ENCODE peak calls at places on chromosomes 12 and 14, in eight cellular contexts. One of them, this sample, is unnamed.

GRCh38 chr14:93136009-93136408 is 20.3 kb upstream of the ITPK1 start:
- DNase-seq in brain microvascular endothelial cell: no peak
- DNase-seq in right atrium auricular region: no peak
- DNase-seq in heart right ventricle: no peak
- DNase-seq in tibial nerve: no peak
- DNase-seq in fibroblast of lung: no peak
- DNase-seq in psoas muscle: peak
- DNase-seq in right lobe of liver: peak
- DNase-seq in this sample: no peak

GRCh38 chr14:99725774-99726537 is 41.9 kb downstream of the CYP46A1 start:
- DNase-seq in tibial nerve: no peak
- DNase-seq in right atrium auricular region: peak
- DNase-seq in heart right ventricle: no peak
- DNase-seq in psoas muscle: no peak
- DNase-seq in brain microvascular endothelial cell: no peak
- DNase-seq in right lobe of liver: peak
- DNase-seq in fibroblast of lung: no peak
- DNase-seq in this sample: no peak

GRCh38 chr12:4562034-4562657 is at the start of gene DYRK4:
- DNase-seq in heart right ventricle: peak
- DNase-seq in psoas muscle: peak
- DNase-seq in right atrium auricular region: peak
- DNase-seq in brain microvascular endothelial cell: peak
- DNase-seq in right lobe of liver: peak
- DNase-seq in fibroblast of lung: peak
- DNase-seq in tibial nerve: peak
- DNase-seq in this sample: peak

GRCh38 chr12:57751788-57752667 is at the start of gene CDK4:
- DNase-seq in tibial nerve: peak
- DNase-seq in right atrium auricular region: peak
- DNase-seq in right lobe of liver: peak
- DNase-seq in heart right ventricle: peak
- DNase-seq in psoas muscle: peak
- DNase-seq in fibroblast of lung: peak
- DNase-seq in brain microvascular endothelial cell: peak
- DNase-seq in this sample: peak

GRCh38 chr12:111038075-111038474 is 117.7 kb upstream of the MYL2 start:
- DNase-seq in right atrium auricular region: no peak
- DNase-seq in psoas muscle: no peak
- DNase-seq in tibial nerve: no peak
- DNase-seq in fibroblast of lung: no peak
- DNase-seq in right lobe of liver: no peak
- DNase-seq in brain microvascular endothelial cell: no peak
- DNase-seq in heart right ventricle: no peak
- DNase-seq in this sample: no peak

GRCh38 chr12:54258286-54258685 is 21.6 kb downstream of the CBX5 start:
- DNase-seq in brain microvascular endothelial cell: peak
- DNase-seq in psoas muscle: no peak
- DNase-seq in right atrium auricular region: no peak
- DNase-seq in fibroblast of lung: peak
- DNase-seq in heart right ventricle: no peak
- DNase-seq in right lobe of liver: no peak
- DNase-seq in tibial nerve: no peak
- DNase-seq in this sample: no peak

GRCh38 chr12:54341901-54342300 is 17.0 kb downstream of the COPZ1 start:
- DNase-seq in fibroblast of lung: no peak
- DNase-seq in psoas muscle: no peak
- DNase-seq in heart right ventricle: no peak
- DNase-seq in right lobe of liver: no peak
- DNase-seq in right atrium auricular region: no peak
- DNase-seq in brain microvascular endothelial cell: no peak
- DNase-seq in tibial nerve: no peak
- DNase-seq in this sample: no peak

GRCh38 chr12:122079038-122079531 is 529 bp downstream of the MLXIP start:
- DNase-seq in tibial nerve: no peak
- DNase-seq in fibroblast of lung: no peak
- DNase-seq in right lobe of liver: peak
- DNase-seq in heart right ventricle: no peak
- DNase-seq in right atrium auricular region: no peak
- DNase-seq in brain microvascular endothelial cell: no peak
- DNase-seq in psoas muscle: peak
- DNase-seq in this sample: no peak

GRCh38 chr12:49301759-49302158 is 6.8 kb downstream of the PRPH start:
- DNase-seq in heart right ventricle: no peak
- DNase-seq in tibial nerve: no peak
- DNase-seq in psoas muscle: no peak
- DNase-seq in brain microvascular endothelial cell: no peak
- DNase-seq in right lobe of liver: no peak
- DNase-seq in right atrium auricular region: no peak
- DNase-seq in fibroblast of lung: no peak
- DNase-seq in this sample: no peak

GRCh38 chr12:122067548-122067947 is 11.0 kb upstream of the MLXIP start:
- DNase-seq in brain microvascular endothelial cell: no peak
- DNase-seq in tibial nerve: no peak
- DNase-seq in right lobe of liver: no peak
- DNase-seq in psoas muscle: no peak
- DNase-seq in heart right ventricle: no peak
- DNase-seq in fibroblast of lung: no peak
- DNase-seq in right atrium auricular region: no peak
- DNase-seq in this sample: no peak

GRCh38 chr14:28772613-28773012 is 6.0 kb downstream of the FOXG1 start:
- DNase-seq in heart right ventricle: no peak
- DNase-seq in right atrium auricular region: no peak
- DNase-seq in brain microvascular endothelial cell: no peak
- DNase-seq in right lobe of liver: no peak
- DNase-seq in tibial nerve: no peak
- DNase-seq in psoas muscle: no peak
- DNase-seq in fibroblast of lung: peak
- DNase-seq in this sample: no peak

GRCh38 chr14:54329082-54329695 is 67.6 kb upstream of the CDKN3 start:
- DNase-seq in tibial nerve: peak
- DNase-seq in psoas muscle: no peak
- DNase-seq in right atrium auricular region: peak
- DNase-seq in fibroblast of lung: peak
- DNase-seq in right lobe of liver: peak
- DNase-seq in heart right ventricle: no peak
- DNase-seq in brain microvascular endothelial cell: peak
- DNase-seq in this sample: peak

GRCh38 chr14:70882771-70883492 is 24.3 kb upstream of the PCNX1 start:
- DNase-seq in psoas muscle: no peak
- DNase-seq in fibroblast of lung: peak
- DNase-seq in right lobe of liver: no peak
- DNase-seq in right atrium auricular region: no peak
- DNase-seq in heart right ventricle: no peak
- DNase-seq in tibial nerve: no peak
- DNase-seq in brain microvascular endothelial cell: peak
- DNase-seq in this sample: no peak

GRCh38 chr12:7042847-7043246 is 17.7 kb upstream of the C1S start:
- DNase-seq in right lobe of liver: no peak
- DNase-seq in tibial nerve: no peak
- DNase-seq in fibroblast of lung: peak
- DNase-seq in brain microvascular endothelial cell: peak
- DNase-seq in psoas muscle: no peak
- DNase-seq in right atrium auricular region: no peak
- DNase-seq in heart right ventricle: no peak
- DNase-seq in this sample: no peak

GRCh38 chr12:104215638-104216297 is at the start of gene TXNRD1:
- DNase-seq in right lobe of liver: peak
- DNase-seq in psoas muscle: peak
- DNase-seq in tibial nerve: peak
- DNase-seq in brain microvascular endothelial cell: peak
- DNase-seq in heart right ventricle: peak
- DNase-seq in right atrium auricular region: peak
- DNase-seq in fibroblast of lung: peak
- DNase-seq in this sample: peak

GRCh38 chr12:67921286-67921685 is 68.0 kb upstream of the IFNG-AS1 start:
- DNase-seq in brain microvascular endothelial cell: no peak
- DNase-seq in psoas muscle: no peak
- DNase-seq in fibroblast of lung: peak
- DNase-seq in heart right ventricle: no peak
- DNase-seq in tibial nerve: no peak
- DNase-seq in right atrium auricular region: no peak
- DNase-seq in right lobe of liver: no peak
- DNase-seq in this sample: no peak

GRCh38 chr14:92482621-92483319 is 30.8 kb upstream of the RIN3 start:
- DNase-seq in psoas muscle: no peak
- DNase-seq in fibroblast of lung: no peak
- DNase-seq in tibial nerve: no peak
- DNase-seq in right lobe of liver: peak
- DNase-seq in right atrium auricular region: peak
- DNase-seq in brain microvascular endothelial cell: no peak
- DNase-seq in heart right ventricle: no peak
- DNase-seq in this sample: no peak

GRCh38 chr12:124044809-124045321 is 71.8 kb downstream of the ZNF664 start:
- DNase-seq in tibial nerve: no peak
- DNase-seq in right lobe of liver: no peak
- DNase-seq in psoas muscle: no peak
- DNase-seq in fibroblast of lung: no peak
- DNase-seq in heart right ventricle: no peak
- DNase-seq in brain microvascular endothelial cell: no peak
- DNase-seq in right atrium auricular region: no peak
- DNase-seq in this sample: no peak

GRCh38 chr12:74539261-74539660 is 1.6 kb downstream of the ATXN7L3B start:
- DNase-seq in fibroblast of lung: peak
- DNase-seq in brain microvascular endothelial cell: no peak
- DNase-seq in right atrium auricular region: no peak
- DNase-seq in tibial nerve: no peak
- DNase-seq in psoas muscle: no peak
- DNase-seq in right lobe of liver: no peak
- DNase-seq in heart right ventricle: no peak
- DNase-seq in this sample: no peak

GRCh38 chr14:104307246-104307626 is 168.8 kb downstream of the KIF26A start:
- DNase-seq in brain microvascular endothelial cell: no peak
- DNase-seq in heart right ventricle: no peak
- DNase-seq in right lobe of liver: no peak
- DNase-seq in fibroblast of lung: no peak
- DNase-seq in right atrium auricular region: no peak
- DNase-seq in tibial nerve: no peak
- DNase-seq in psoas muscle: no peak
- DNase-seq in this sample: no peak

DNA sequence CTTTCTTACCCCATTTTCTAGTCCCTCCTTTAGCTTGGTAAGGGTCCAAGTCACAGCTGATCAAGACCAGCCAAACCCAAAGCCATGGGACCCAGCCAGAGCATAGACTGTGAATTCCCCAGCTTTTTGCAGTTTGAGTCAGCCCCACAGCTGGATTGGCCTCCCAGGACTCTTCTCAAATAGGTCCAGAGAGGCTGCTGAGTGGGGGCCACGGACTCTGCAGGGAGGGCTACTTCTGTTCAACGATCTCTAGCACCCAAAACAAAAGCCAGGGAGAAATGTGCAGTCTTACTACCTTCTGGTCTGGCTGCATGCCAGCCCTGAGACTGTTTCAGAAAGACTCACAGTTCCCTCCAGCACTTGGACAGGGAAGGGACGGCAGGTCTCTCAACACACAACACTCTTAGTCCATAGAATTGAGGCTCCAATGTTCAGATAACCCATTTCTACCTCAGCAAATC is 1.6 kb downstream of the VDR start:
- DNase-seq in right atrium auricular region: no peak
- DNase-seq in psoas muscle: no peak
- DNase-seq in tibial nerve: no peak
- DNase-seq in brain microvascular endothelial cell: peak
- DNase-seq in fibroblast of lung: peak
- DNase-seq in heart right ventricle: no peak
- DNase-seq in right lobe of liver: no peak
- DNase-seq in this sample: no peak
- H3K4me3 ChIP-seq in right atrium auricular region: no peak
- H3K4me3 ChIP-seq in psoas muscle: peak
- H3K4me3 ChIP-seq in tibial nerve: peak
- H3K4me3 ChIP-seq in brain microvascular endothelial cell: peak
- H3K4me3 ChIP-seq in fibroblast of lung: peak
- H3K4me3 ChIP-seq in heart right ventricle: no peak
- H3K4me3 ChIP-seq in right lobe of liver: no peak
- H3K4me3 ChIP-seq in this sample: no peak

GRCh38 chr12:16118586-16118985 is 158.9 kb downstream of the SLC15A5 start:
- DNase-seq in psoas muscle: no peak
- DNase-seq in brain microvascular endothelial cell: no peak
- DNase-seq in fibroblast of lung: peak
- DNase-seq in right lobe of liver: no peak
- DNase-seq in heart right ventricle: no peak
- DNase-seq in right atrium auricular region: no peak
- DNase-seq in tibial nerve: no peak
- DNase-seq in this sample: no peak
- TF ChIP-seq CTCF in psoas muscle: no peak
- TF ChIP-seq CTCF in brain microvascular endothelial cell: no peak
- TF ChIP-seq CTCF in fibroblast of lung: no peak
- TF ChIP-seq CTCF in right lobe of liver: no peak
- TF ChIP-seq CTCF in heart right ventricle: no peak
- TF ChIP-seq CTCF in right atrium auricular region: no peak
- TF ChIP-seq CTCF in tibial nerve: no peak
- TF ChIP-seq CTCF in this sample: no peak

GRCh38 chr12:51821423-51822260 is 26.9 kb downstream of the FIGNL2 start:
- DNase-seq in heart right ventricle: peak
- DNase-seq in fibroblast of lung: no peak
- DNase-seq in right atrium auricular region: no peak
- DNase-seq in right lobe of liver: no peak
- DNase-seq in psoas muscle: no peak
- DNase-seq in tibial nerve: no peak
- DNase-seq in brain microvascular endothelial cell: no peak
- DNase-seq in this sample: no peak
- H3K4me3 ChIP-seq in heart right ventricle: peak
- H3K4me3 ChIP-seq in fibroblast of lung: peak
- H3K4me3 ChIP-seq in right atrium auricular region: peak
- H3K4me3 ChIP-seq in right lobe of liver: peak
- H3K4me3 ChIP-seq in psoas muscle: peak
- H3K4me3 ChIP-seq in tibial nerve: peak
- H3K4me3 ChIP-seq in brain microvascular endothelial cell: peak
- H3K4me3 ChIP-seq in this sample: no peak

GRCh38 chr14:71890541-71890940 is 41.7 kb upstream of the RGS6 start:
- DNase-seq in psoas muscle: no peak
- DNase-seq in right lobe of liver: no peak
- DNase-seq in fibroblast of lung: no peak
- DNase-seq in tibial nerve: no peak
- DNase-seq in heart right ventricle: no peak
- DNase-seq in brain microvascular endothelial cell: no peak
- DNase-seq in right atrium auricular region: no peak
- DNase-seq in this sample: peak

GRCh38 chr14:71883094-71883493 is 49.1 kb upstream of the RGS6 start:
- DNase-seq in fibroblast of lung: no peak
- DNase-seq in right lobe of liver: no peak
- DNase-seq in right atrium auricular region: no peak
- DNase-seq in brain microvascular endothelial cell: no peak
- DNase-seq in psoas muscle: no peak
- DNase-seq in tibial nerve: no peak
- DNase-seq in heart right ventricle: no peak
- DNase-seq in this sample: no peak

GRCh38 chr14:71891185-71891584 is 41.0 kb upstream of the RGS6 start:
- DNase-seq in tibial nerve: no peak
- DNase-seq in right lobe of liver: no peak
- DNase-seq in fibroblast of lung: no peak
- DNase-seq in heart right ventricle: no peak
- DNase-seq in right atrium auricular region: no peak
- DNase-seq in psoas muscle: no peak
- DNase-seq in brain microvascular endothelial cell: no peak
- DNase-seq in this sample: no peak

GRCh38 chr14:71885301-71885700 is 46.9 kb upstream of the RGS6 start:
- DNase-seq in right atrium auricular region: no peak
- DNase-seq in brain microvascular endothelial cell: no peak
- DNase-seq in right lobe of liver: no peak
- DNase-seq in tibial nerve: no peak
- DNase-seq in psoas muscle: no peak
- DNase-seq in fibroblast of lung: no peak
- DNase-seq in heart right ventricle: no peak
- DNase-seq in this sample: no peak
- TF ChIP-seq CTCF in right atrium auricular region: no peak
- TF ChIP-seq CTCF in brain microvascular endothelial cell: no peak
- TF ChIP-seq CTCF in right lobe of liver: no peak
- TF ChIP-seq CTCF in tibial nerve: no peak
- TF ChIP-seq CTCF in psoas muscle: no peak
- TF ChIP-seq CTCF in fibroblast of lung: no peak
- TF ChIP-seq CTCF in heart right ventricle: no peak
- TF ChIP-seq CTCF in this sample: no peak